ENCODE peak calls at places on chromosomes 12 and 14, in seven cellular contexts. A is GM13977; W is heart right ventricle; I is amniotic stem cell; P is SW 1271; E is posterior vena cava; M is activated CD4-positive, alpha-beta T cell treated with anti-CD3 and anti-CD28 coated beads, Interleukin-2, amount 50 U/mL, for 24 hours. Z is an unnamed sample.
A peak's percentile ranks its signal among the peaks of the same experiment; 100 is the strongest.

GRCh38 chr14:65252471-65253255 is 150.3 kb upstream of the MAX start:
- DNase-seq in W (no peak), A (no peak), E (no peak), I (no peak), P (no peak), M (no peak), Z (no peak)

GRCh38 chr12:16606201-16606849 is 363 bp upstream of the LMO3 start:
- DNase-seq in P (no peak), E (no peak), M (no peak), I (no peak), A (no peak), W (peak; percentile 12), Z (peak; percentile 81)

GRCh38 chr14:103141117-103141796 is 18.0 kb downstream of the TNFAIP2 start:
- DNase-seq in A (peak; percentile 81), P (peak; percentile 19), M (no peak), E (no peak), W (peak; percentile 32), I (no peak), Z (peak; percentile 71)

GRCh38 chr14:105067140-105067968 is 2.1 kb upstream of the GPR132 start:
- DNase-seq in I (no peak), M (no peak), E (no peak), W (no peak), P (no peak), A (no peak), Z (peak; percentile 77)

GRCh38 chr14:81638656-81639055 is 105.0 kb upstream of the SEL1L start:
- DNase-seq in P (no peak), I (no peak), M (no peak), W (no peak), A (no peak), E (no peak), Z (no peak)

GRCh38 chr14:99479903-99480855 is 480 bp downstream of the SETD3 start:
- DNase-seq in E (peak; percentile 90), M (peak; percentile 6), I (peak; percentile 56), P (peak; percentile 24), W (peak; percentile 66), A (peak; percentile 49), Z (peak; percentile 70)

GRCh38 chr14:72808564-72808963 is 85.3 kb downstream of the DPF3 start:
- DNase-seq in A (no peak), M (no peak), E (no peak), I (no peak), W (no peak), P (no peak), Z (no peak)

GRCh38 chr14:66568220-66568619 is 60.3 kb downstream of the GPHN start:
- DNase-seq in A (no peak), P (no peak), E (no peak), W (no peak), I (no peak), M (no peak), Z (no peak)

GRCh38 chr12:26633591-26634210 is 199.3 kb downstream of the ITPR2 start:
- DNase-seq in A (no peak), M (no peak), I (no peak), E (no peak), W (no peak), P (no peak), Z (no peak)

GRCh38 chr14:52220924-52221802 is 46.3 kb upstream of the PTGDR start:
- DNase-seq in W (no peak), M (no peak), A (peak; percentile 11), E (no peak), P (no peak), I (no peak), Z (no peak)

GRCh38 chr12:5480218-5480952 is 48.5 kb downstream of the NTF3 start:
- DNase-seq in M (no peak), I (no peak), E (no peak), A (no peak), W (no peak), P (no peak), Z (no peak)

GRCh38 chr14:77023001-77023996 is 5.2 kb downstream of the IRF2BPL start:
- DNase-seq in E (no peak), W (no peak), I (no peak), P (no peak), A (no peak), M (no peak), Z (no peak)

GRCh38 chr14:104431351-104431928 is 148.1 kb upstream of the C14orf180 start:
- DNase-seq in E (peak; percentile 66), A (no peak), P (no peak), M (no peak), I (no peak), W (no peak), Z (peak; percentile 48)

GRCh38 chr12:59388176-59388575 is 207.7 kb upstream of the SLC16A7 start:
- DNase-seq in E (no peak), M (no peak), P (no peak), A (no peak), I (no peak), W (no peak), Z (no peak)

GRCh38 chr14:24694680-24695079 is 60.7 kb upstream of the GZMB start:
- DNase-seq in P (no peak), A (no peak), M (no peak), E (no peak), I (no peak), W (no peak), Z (no peak)

GRCh38 chr12:48311313-48311712 is 39.4 kb downstream of the ZNF641 start:
- DNase-seq in M (no peak), A (no peak), I (no peak), W (no peak), E (no peak), P (no peak), Z (no peak)

Z was measured in left lung.